ENCODE peak calls at places on chromosome 4, in four cellular contexts. B is lower lobe of right lung, U is H1, A is PC-3. J is an unnamed sample.

GRCh38 chr4:98300706-98301105 is 39.5 kb downstream of the RAP1GDS1 start:
- DNase-seq in B (no peak), U (no peak), A (no peak), J (no peak)

GRCh38 chr4:40736910-40737309 is 12.8 kb upstream of the NSUN7 start:
- DNase-seq in B (no peak), U (no peak), A (peak), J (peak)

GRCh38 chr4:5883916-5884315 is 9.0 kb downstream of the CRMP1 start:
- DNase-seq in B (no peak), U (no peak), A (no peak), J (no peak)

GRCh38 chr4:82799006-82799881 is 648 bp upstream of the SCD5 start:
- DNase-seq in B (no peak), U (no peak), A (peak), J (no peak)

GRCh38 chr4:158912390-158913175 is 143.8 kb downstream of the FNIP2 start:
- DNase-seq in B (no peak), U (no peak), A (no peak), J (no peak)

GRCh38 chr4:108622022-108622421 is 1.6 kb downstream of the RPL34 start:
- DNase-seq in B (no peak), U (no peak), A (no peak), J (no peak)

GRCh38 chr4:16027626-16028025 is 56.2 kb downstream of the PROM1 start:
- DNase-seq in B (no peak), U (no peak), A (peak), J (no peak)

GRCh38 chr4:7421356-7422097 is 13.2 kb downstream of the PSAPL1 start:
- DNase-seq in B (no peak), U (peak), A (no peak), J (no peak)

GRCh38 chr4:159013692-159014091 is 89.2 kb upstream of the RAPGEF2 start:
- DNase-seq in B (no peak), U (no peak), A (peak), J (no peak)

GRCh38 chr4:163566257-163566656 is 71.8 kb downstream of the TMA16 start:
- DNase-seq in B (no peak), U (no peak), A (peak), J (no peak)

GRCh38 chr4:16875487-16875886 is 23.0 kb downstream of the LDB2 start:
- DNase-seq in B (no peak), U (no peak), A (no peak), J (no peak)

GRCh38 chr4:122900314-122900713 is 22.1 kb downstream of the NUDT6 start:
- DNase-seq in B (no peak), U (no peak), A (no peak), J (no peak)

GRCh38 chr4:8854866-8855265 is 16.8 kb downstream of the HMX1 start:
- DNase-seq in B (no peak), U (no peak), A (no peak), J (no peak)

GRCh38 chr4:56245547-56246229 is 141.6 kb downstream of the AASDH start:
- DNase-seq in B (no peak), U (no peak), A (no peak), J (no peak)

GRCh38 chr4:143336828-143337599 is at the start of gene GAB1:
- DNase-seq in B (peak), U (peak), A (peak), J (peak)

GRCh38 chr4:159504634-159505033 is 401.8 kb downstream of the RAPGEF2 start:
- DNase-seq in B (no peak), U (no peak), A (no peak), J (peak)

GRCh38 chr4:41281038-41281634 is 24.4 kb downstream of the UCHL1 start:
- DNase-seq in B (no peak), U (no peak), A (peak), J (peak)

GRCh38 chr4:3788366-3788660 is 22.1 kb downstream of the ADRA2C start:
- DNase-seq in B (no peak), U (no peak), A (no peak), J (no peak)

GRCh38 chr4:181896609-181897008 is 346.6 kb upstream of the TENM3 start:
- DNase-seq in B (no peak), U (no peak), A (no peak), J (no peak)

GRCh38 chr4:24912252-24913098 is at the start of gene CCDC149:
- DNase-seq in B (peak), U (peak), A (peak), J (peak)

GRCh38 chr4:26268246-26268645 is 52.6 kb upstream of the RBPJ start:
- DNase-seq in B (no peak), U (no peak), A (no peak), J (no peak)

DNA sequence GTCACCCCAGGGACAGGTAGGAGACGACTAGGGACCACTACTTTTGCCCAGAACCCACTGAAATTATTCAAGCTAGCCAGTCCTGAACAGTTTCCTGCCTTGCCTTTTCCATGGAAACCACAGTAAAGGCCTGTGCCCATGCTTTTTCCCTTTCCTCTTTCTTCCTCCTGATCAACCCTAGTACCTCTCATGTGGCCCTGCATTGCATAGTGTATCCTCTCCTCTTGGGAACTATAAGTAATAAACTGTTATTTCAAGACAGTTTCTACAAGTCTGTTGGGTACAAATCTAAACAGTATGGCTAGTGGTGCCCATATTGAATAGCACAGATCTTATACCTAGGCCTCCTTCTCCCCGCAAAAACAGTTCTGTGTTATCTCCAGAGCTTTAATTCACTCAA is 14.5 kb downstream of the CISD2 start:
- DNase-seq in B (no peak), U (no peak), A (no peak), J (no peak)
- H3K27ac ChIP-seq in B (no peak), U (peak), A (no peak), J (no peak)

GRCh38 chr4:91116861-91117260 is 989.7 kb downstream of the CCSER1 start:
- DNase-seq in B (no peak), U (no peak), A (peak), J (peak)
- TF ChIP-seq CTCF in B (no peak), U (peak), A (peak), J (peak)

DNA sequence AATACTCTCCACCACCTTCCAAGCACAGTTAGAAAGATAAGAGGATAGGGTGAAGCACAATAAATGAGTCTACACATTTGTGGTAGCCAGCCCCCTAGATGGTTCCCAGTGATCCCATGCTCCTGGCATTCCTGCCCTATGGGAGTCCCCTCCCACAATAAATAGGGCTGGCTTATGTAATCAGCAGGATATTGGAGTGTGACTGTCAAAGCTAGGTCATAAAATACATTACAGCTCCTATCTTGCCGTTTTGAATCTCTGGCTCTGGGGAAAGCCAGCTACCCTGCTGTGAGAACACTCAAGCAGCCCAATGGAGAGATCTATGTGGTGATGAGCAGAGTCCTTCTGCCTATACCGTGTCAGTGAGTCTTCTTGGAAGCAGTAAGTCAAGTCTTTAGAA is 198.7 kb upstream of the NOCT start:
- DNase-seq in B (no peak), U (no peak), A (no peak), J (no peak)
- H3K27ac ChIP-seq in B (no peak), U (no peak), A (no peak), J (no peak)

DNA sequence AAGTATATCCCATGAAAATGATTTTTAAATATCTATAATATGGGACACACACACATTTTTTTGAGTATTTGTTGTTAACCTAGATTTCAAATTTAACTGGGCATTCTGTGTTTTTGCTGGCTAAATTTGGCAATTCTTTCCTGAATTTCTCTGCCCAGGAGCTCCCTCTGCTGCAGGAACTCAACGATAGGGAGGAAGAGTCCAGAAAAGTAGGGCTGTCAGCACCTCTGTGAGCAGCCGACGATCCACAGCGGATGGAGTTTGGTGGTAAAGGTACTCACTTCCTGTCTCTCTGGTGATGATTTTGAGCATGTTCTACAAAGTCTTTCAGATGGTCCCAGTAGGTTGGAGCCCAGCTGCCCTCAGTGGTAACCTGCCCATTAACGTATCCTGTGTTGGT is 23.1 kb upstream of the TMEM184C start:
- DNase-seq in B (no peak), U (no peak), A (no peak), J (no peak)
- TF ChIP-seq CTCF in B (no peak), U (peak), A (peak), J (no peak)

GRCh38 chr4:68732653-68733466 is 62.4 kb upstream of the UGT2B15 start:
- DNase-seq in B (no peak), U (no peak), A (no peak), J (no peak)

GRCh38 chr4:68735106-68735505 is 64.7 kb upstream of the UGT2B15 start:
- DNase-seq in B (no peak), U (no peak), A (no peak), J (no peak)

GRCh38 chr4:68734095-68734494 is 63.6 kb upstream of the UGT2B15 start:
- DNase-seq in B (no peak), U (no peak), A (no peak), J (no peak)

GRCh38 chr4:68738036-68738435 is 67.6 kb upstream of the UGT2B15 start:
- DNase-seq in B (no peak), U (no peak), A (no peak), J (no peak)

DNA sequence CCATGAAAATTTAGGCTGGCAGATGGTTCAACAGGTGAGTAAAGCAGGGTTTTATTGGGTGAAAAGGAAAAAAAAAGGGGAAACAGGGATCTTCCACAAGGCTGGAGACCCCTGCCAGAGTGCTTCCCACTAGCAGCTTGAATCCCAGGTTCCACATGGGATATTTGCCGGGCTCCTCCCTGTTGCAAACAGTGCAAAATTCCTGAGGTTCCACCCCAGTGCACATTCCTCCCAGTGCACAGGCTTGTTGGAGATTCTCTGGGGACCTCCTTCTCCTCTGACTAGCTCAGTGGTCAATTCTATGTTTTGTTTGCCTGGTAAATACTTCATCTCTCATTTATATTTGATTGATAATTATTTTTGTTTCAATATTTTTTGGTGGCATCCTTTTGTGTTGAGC is 66.4 kb upstream of the UGT2B15 start:
- DNase-seq in B (no peak), U (no peak), A (peak), J (no peak)
- H3K27ac ChIP-seq in B (no peak), U (no peak), A (no peak), J (no peak)

GRCh38 chr4:39648827-39649558 is 10.3 kb upstream of the SMIM14 start:
- DNase-seq in B (no peak), U (no peak), A (no peak), J (no peak)
- TF ChIP-seq CTCF in B (no peak), U (no peak), A (no peak), J (no peak)

GRCh38 chr4:149823770-149824221 is 8.2 kb upstream of the IQCM start:
- DNase-seq in B (no peak), U (no peak), A (peak), J (peak)
- H3K27ac ChIP-seq in B (no peak), U (no peak), A (peak), J (no peak)

GRCh38 chr4:180060159-180060889 is 2182.9 kb upstream of the TENM3 start:
- DNase-seq in B (no peak), U (no peak), A (peak), J (no peak)
- TF ChIP-seq CTCF in B (no peak), U (no peak), A (no peak), J (no peak)